ENCODE peak calls at places on chromosomes 7 and 10, in five cellular contexts. H is lung; Q is activated CD8-positive, alpha-beta T cell treated with anti-CD3 and anti-CD28 coated beads for 36 hours; X is psoas muscle; A is HFF-Myc. T is an unnamed sample.

GRCh38 chr7:80729586-80730320 is 91.3 kb downstream of the CD36 start:
- DNase-seq in H (no peak), Q (no peak), X (no peak), A (no peak), T (no peak)

GRCh38 chr10:11272915-11273389 is 255.3 kb downstream of the CELF2 start:
- DNase-seq in H (no peak), Q (peak), X (no peak), A (no peak), T (no peak)

GRCh38 chr7:127635659-127636285 is 16.2 kb upstream of the SND1 start:
- DNase-seq in H (no peak), Q (no peak), X (no peak), A (no peak), T (no peak)

GRCh38 chr10:43387678-43388032 is 16.2 kb downstream of the FXYD4 start:
- DNase-seq in H (no peak), Q (no peak), X (no peak), A (no peak), T (no peak)

GRCh38 chr7:81662531-81662930 is 107.3 kb downstream of the HGF start:
- DNase-seq in H (no peak), Q (no peak), X (no peak), A (no peak), T (no peak)

GRCh38 chr10:51063659-51064535 is 10.4 kb upstream of the PRKG1 start:
- DNase-seq in H (no peak), Q (no peak), X (no peak), A (peak), T (no peak)

GRCh38 chr10:132922872-132923271 is 19.5 kb downstream of the CFAP46 start:
- DNase-seq in H (no peak), Q (no peak), X (no peak), A (no peak), T (no peak)

GRCh38 chr10:7311256-7312178 is 99.3 kb downstream of the SFMBT2 start:
- DNase-seq in H (no peak), Q (no peak), X (no peak), A (no peak), T (peak)

GRCh38 chr10:119149157-119149556 is 16.4 kb downstream of the SFXN4 start:
- DNase-seq in H (no peak), Q (no peak), X (no peak), A (no peak), T (no peak)

GRCh38 chr7:92765725-92766124 is 70.6 kb downstream of the CDK6 start:
- DNase-seq in H (no peak), Q (no peak), X (no peak), A (no peak), T (peak)

GRCh38 chr10:31143331-31143935 is 111.8 kb upstream of the ZNF438 start:
- DNase-seq in H (no peak), Q (no peak), X (no peak), A (no peak), T (no peak)

GRCh38 chr7:78179211-78179610 is 380.6 kb downstream of the PHTF2 start:
- DNase-seq in H (no peak), Q (no peak), X (no peak), A (no peak), T (no peak)

GRCh38 chr10:130409346-130409745 is 273.2 kb downstream of the GLRX3 start:
- DNase-seq in H (no peak), Q (no peak), X (no peak), A (no peak), T (no peak)

GRCh38 chr10:97020452-97021400 is 165.0 kb downstream of the SLIT1 start:
- DNase-seq in H (no peak), Q (no peak), X (no peak), A (no peak), T (no peak)

GRCh38 chr10:74888947-74889661 is 62.7 kb downstream of the KAT6B start:
- DNase-seq in H (no peak), Q (peak), X (no peak), A (no peak), T (peak)

GRCh38 chr10:121983828-121984227 is 5.1 kb upstream of the TACC2 start:
- DNase-seq in H (no peak), Q (no peak), X (no peak), A (no peak), T (no peak)

GRCh38 chr7:81691199-81691821 is 78.5 kb downstream of the HGF start:
- DNase-seq in H (no peak), Q (no peak), X (no peak), A (no peak), T (no peak)

GRCh38 chr10:42979181-42979580 is 97.7 kb upstream of the RET start:
- DNase-seq in H (no peak), Q (peak), X (no peak), A (no peak), T (no peak)

GRCh38 chr7:474605-475424 is 44.8 kb downstream of the PDGFA start:
- DNase-seq in H (no peak), Q (no peak), X (no peak), A (no peak), T (no peak)

GRCh38 chr7:134741901-134742635 is 37.4 kb upstream of the CALD1 start:
- DNase-seq in H (no peak), Q (no peak), X (peak), A (no peak), T (no peak)

GRCh38 chr10:122051609-122052385 is 62.8 kb downstream of the TACC2 start:
- DNase-seq in H (peak), Q (no peak), X (peak), A (peak), T (peak)

GRCh38 chr7:141685285-141686035 is 16.5 kb downstream of the DENND11 start:
- DNase-seq in H (no peak), Q (no peak), X (no peak), A (no peak), T (no peak)

GRCh38 chr7:101581891-101582290 is 47.2 kb downstream of the MYL10 start:
- DNase-seq in H (no peak), Q (no peak), X (no peak), A (no peak), T (no peak)

GRCh38 chr7:127187740-127188139 is 65.0 kb downstream of the GRM8 start:
- DNase-seq in H (no peak), Q (peak), X (no peak), A (no peak), T (no peak)

GRCh38 chr7:118214051-118214832 is 10.3 kb upstream of the ANKRD7 start:
- DNase-seq in H (peak), Q (peak), X (peak), A (peak), T (peak)

GRCh38 chr7:44309271-44310091 is 15.9 kb downstream of the CAMK2B start:
- DNase-seq in H (peak), Q (peak), X (peak), A (no peak), T (peak)

GRCh38 chr7:97772034-97772891 is 40.4 kb downstream of the TAC1 start:
- DNase-seq in H (no peak), Q (no peak), X (no peak), A (no peak), T (peak)

GRCh38 chr10:49631975-49632374 is 18.1 kb downstream of the CHAT start:
- DNase-seq in H (no peak), Q (no peak), X (no peak), A (no peak), T (no peak)

GRCh38 chr10:75021851-75022250 is 89.6 kb upstream of the SAMD8 start:
- DNase-seq in H (no peak), Q (no peak), X (no peak), A (no peak), T (no peak)

GRCh38 chr7:20834656-20835055 is 48.0 kb upstream of the SP8 start:
- DNase-seq in H (no peak), Q (no peak), X (no peak), A (no peak), T (no peak)

GRCh38 chr10:12579954-12580858 is 230.9 kb downstream of the CAMK1D start:
- DNase-seq in H (no peak), Q (no peak), X (peak), A (no peak), T (no peak)

GRCh38 chr10:124641282-124642075 is 102.7 kb downstream of the FAM53B start:
- DNase-seq in H (no peak), Q (peak), X (no peak), A (no peak), T (no peak)

GRCh38 chr7:19982841-19983835 is 209.7 kb upstream of the TMEM196 start:
- DNase-seq in H (no peak), Q (peak), X (peak), A (no peak), T (peak)

DNA sequence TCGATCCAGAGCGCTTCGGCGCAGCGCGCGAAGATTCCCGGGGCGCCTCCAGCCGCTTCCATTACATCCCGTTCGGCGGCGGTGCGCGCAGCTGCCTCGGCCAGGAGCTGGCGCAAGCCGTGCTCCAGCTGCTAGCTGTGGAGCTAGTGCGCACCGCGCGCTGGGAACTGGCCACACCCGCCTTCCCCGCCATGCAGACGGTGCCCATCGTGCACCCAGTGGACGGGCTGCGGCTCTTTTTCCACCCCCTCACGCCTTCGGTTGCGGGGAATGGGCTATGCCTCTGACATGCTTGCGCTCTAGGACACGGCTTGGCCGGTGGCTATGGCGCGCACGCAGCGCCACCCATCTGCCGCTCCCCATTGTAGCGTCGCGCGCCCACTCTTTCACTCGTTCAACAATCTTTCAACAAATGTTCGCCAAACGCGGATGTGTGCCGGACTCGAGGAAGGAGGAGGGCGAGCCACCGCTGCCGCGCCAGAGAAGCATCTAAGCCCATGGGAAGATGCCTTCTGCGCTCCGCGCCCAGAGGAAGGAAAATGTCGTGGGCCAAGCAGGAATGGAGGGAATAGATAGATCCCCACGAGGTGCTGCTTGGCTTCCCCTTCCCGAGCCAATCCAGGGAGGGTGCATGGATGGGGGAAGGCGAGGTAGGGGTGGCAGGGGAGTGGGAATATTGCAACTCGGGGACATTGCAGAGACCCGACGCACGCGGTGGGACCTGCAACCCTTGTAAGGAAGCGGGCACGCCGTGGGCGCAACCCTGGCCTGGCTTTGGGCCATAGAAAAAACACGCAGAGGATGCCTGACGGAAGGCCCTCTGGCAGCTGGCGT is 5.1 kb upstream of the CYP26A1 start:
- DNase-seq in H (no peak), Q (peak), X (no peak), A (no peak), T (no peak)
- TF ChIP-seq CTCF in H (no peak), Q (no peak), X (no peak), A (no peak), T (no peak)

DNA sequence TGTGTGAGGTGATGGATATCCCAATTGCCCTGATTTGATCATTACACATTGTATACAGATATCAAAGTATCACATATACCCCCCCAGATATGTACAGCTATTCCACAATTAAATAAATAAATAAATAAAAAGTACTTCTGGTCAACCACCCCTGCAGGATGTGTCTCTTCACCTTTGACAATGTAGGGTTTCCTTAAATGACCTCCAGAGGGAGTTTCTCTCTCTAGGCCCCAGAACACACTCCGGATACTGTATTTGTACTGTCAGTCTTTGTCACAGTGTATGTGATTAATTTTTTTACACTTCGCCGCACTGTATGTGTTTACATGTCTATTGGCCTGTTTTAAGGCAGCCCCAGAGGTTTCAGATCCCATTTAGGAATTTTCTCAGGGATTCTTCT is 123.6 kb downstream of the ADCYAP1R1 start:
- DNase-seq in H (no peak), Q (no peak), X (no peak), A (no peak), T (no peak)
- TF ChIP-seq CTCF in H (no peak), Q (no peak), X (no peak), A (peak), T (no peak)

DNA sequence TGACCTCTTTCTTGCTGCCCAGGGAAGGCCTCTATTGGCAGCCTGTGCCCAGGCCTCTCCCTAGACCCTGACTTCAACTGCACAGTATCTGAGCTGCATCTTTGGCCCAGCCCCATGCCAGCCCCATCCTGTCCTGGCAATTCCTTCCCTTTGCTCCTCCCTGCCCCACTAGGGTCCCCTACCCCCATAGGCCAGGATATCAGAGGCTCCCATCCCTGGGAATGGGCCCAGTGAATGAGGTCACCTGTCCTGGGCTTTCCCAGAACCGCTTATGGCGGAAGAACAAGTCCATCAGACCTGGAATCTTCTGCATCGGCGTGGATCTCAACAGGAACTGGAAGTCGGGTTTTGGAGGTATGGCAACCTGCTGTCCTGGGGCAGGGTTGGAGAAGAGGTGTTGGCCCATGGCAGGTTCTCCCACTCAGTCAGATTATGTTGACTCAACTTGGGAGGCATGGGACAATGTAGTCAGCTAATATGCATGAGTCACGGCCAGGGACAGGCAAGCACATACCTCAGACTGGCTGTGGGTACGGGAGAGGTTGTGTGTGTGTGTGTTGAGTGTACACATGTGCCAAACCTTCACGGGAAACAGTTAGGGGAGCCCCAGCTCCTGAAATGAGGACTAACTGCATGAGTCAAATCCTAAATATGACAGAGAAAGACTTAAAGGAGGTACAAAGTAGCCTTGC is 17.0 kb upstream of the CPA1 start:
- DNase-seq in H (no peak), Q (peak), X (peak), A (peak), T (peak)
- TF ChIP-seq CTCF in H (no peak), Q (no peak), X (no peak), A (no peak), T (no peak)

DNA sequence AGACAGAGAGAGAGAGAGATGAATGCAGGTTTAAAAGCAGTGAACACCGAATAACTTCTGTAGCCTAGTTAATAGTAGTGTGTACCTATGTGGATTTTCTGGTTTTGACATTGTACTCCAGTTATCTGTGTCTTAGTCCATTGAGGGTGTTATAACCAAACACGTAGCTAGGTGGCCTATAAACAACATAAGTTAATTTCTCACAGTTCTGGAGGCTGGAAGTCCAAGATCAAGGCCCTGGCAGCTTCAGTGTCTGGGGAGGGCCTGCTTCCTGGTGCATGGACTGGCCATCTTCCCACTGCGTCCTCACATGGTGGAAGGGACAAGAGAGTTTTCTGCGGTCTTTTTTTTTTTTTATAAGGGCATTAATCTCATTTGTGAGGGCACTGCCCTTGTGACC is 23.5 kb downstream of the AOC1 start:
- DNase-seq in H (no peak), Q (no peak), X (no peak), A (no peak), T (no peak)
- TF ChIP-seq CTCF in H (no peak), Q (no peak), X (no peak), A (no peak), T (peak)

DNA sequence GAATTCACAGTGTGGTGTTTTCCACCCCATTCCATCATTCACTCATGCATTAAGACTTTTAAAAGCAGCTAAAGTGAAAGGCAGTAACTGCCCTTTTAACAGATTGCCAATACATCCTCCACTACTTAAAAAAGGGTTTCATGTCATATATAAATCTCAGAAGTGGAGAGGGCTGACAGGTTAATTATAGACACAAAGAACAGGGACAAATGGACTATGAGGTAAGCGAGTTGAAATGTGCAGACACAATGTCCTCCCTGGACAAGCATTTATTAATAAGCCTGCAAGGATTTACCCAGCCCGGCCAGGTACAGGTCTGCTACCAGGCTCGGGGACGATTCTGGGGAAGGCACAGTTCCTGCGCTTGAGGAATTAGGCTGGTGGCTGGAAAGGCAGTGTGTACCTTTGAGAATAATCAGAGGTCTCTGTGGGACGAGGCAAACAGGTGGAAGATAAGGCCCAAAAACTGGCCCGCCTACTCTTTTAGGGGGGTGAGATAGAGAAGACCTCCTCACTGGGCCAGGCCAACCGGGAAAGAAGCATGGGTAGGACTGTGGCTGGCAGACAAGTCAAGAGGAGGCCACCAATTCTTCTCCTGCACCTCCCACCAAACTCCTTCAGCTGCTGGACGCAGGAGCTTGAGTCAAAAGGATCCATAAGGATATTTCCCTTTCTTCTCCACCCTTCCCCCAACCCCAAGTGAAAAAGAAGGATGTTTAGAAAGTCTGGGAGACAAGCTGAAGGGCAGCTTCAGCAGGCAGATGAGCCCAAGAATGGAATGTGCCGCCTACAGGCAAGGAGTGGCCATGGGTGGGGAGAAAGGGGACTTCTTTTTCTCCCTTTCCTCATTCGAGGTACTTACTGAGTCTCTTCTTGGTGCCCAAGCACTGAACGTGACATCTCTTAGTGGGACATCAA is 1.5 kb downstream of the PDLIM1 start:
- DNase-seq in H (no peak), Q (no peak), X (no peak), A (no peak), T (no peak)
- TF ChIP-seq CTCF in H (no peak), Q (no peak), X (no peak), A (no peak), T (no peak)

GRCh38 chr10:77974396-77975074 is 48.0 kb upstream of the DLG5 start:
- DNase-seq in H (no peak), Q (peak), X (no peak), A (no peak), T (peak)
- TF ChIP-seq CTCF in H (no peak), Q (no peak), X (no peak), A (peak), T (peak)